ENCODE peak calls at places on chromosomes 4 and X, in four cellular contexts. O is iris pigment epithelial cell, Y is fibroblast of lung, M is LoVo. H is an unnamed sample.

GRCh38 chr4:168387091-168387490 is 68.5 kb upstream of the DDX60 start:
- DNase-seq in O (no peak), M (no peak), Y (no peak), H (no peak)

GRCh38 chrX:45513042-45513441 is 312.4 kb upstream of the DIPK2B start:
- DNase-seq in O (no peak), M (no peak), Y (no peak), H (peak; percentile 11)

GRCh38 chr4:23337292-23337691 is 552.6 kb downstream of the PPARGC1A start:
- DNase-seq in O (no peak), M (no peak), Y (no peak), H (no peak)

GRCh38 chr4:141425124-141425523 is 204.4 kb downstream of the ZNF330 start:
- DNase-seq in O (peak; percentile 92), Y (peak; percentile 87), M (peak; percentile 1), H (no peak)

GRCh38 chr4:7115557-7116340 is 47.9 kb upstream of the GRPEL1 start:
- DNase-seq in Y (no peak), M (no peak), O (no peak), H (no peak)

GRCh38 chrX:7586126-7586525 is 256.8 kb upstream of the VCX start:
- DNase-seq in Y (peak; percentile 8), O (peak; percentile 46), M (peak; percentile 5), H (no peak)

GRCh38 chr4:143356493-143356892 is 19.8 kb downstream of the GAB1 start:
- DNase-seq in Y (no peak), M (no peak), O (no peak), H (no peak)

GRCh38 chrX:56783450-56783831 is 54.4 kb downstream of the NBDY start:
- DNase-seq in M (no peak), Y (no peak), O (peak; percentile 23), H (peak; percentile 93)

GRCh38 chr4:10050171-10051120 is 29.1 kb upstream of the SLC2A9 start:
- DNase-seq in M (no peak), O (no peak), Y (no peak), H (no peak)

GRCh38 chr4:69617083-69617694 is 22.3 kb downstream of the UGT2A2 start:
- DNase-seq in M (peak; percentile 20), Y (peak; percentile 51), O (peak; percentile 50), H (no peak)

GRCh38 chrX:21741378-21741777 is 16.5 kb downstream of the SMPX start:
- DNase-seq in Y (no peak), M (no peak), O (no peak), H (no peak)

GRCh38 chrX:46912673-46913491 is 661 bp downstream of the JADE3 start:
- DNase-seq in O (peak; percentile 27), M (peak; percentile 46), Y (peak; percentile 20), H (peak; percentile 73)

GRCh38 chr4:47531241-47531953 is 46.3 kb downstream of the ATP10D start:
- DNase-seq in O (peak; percentile 98), Y (peak; percentile 98), M (no peak), H (no peak)

GRCh38 chr4:4413806-4414205 is 26.9 kb downstream of the NSG1 start:
- DNase-seq in Y (no peak), O (no peak), M (no peak), H (no peak)

GRCh38 chr4:71151054-71151453 is 157.6 kb downstream of the DCK start:
- DNase-seq in O (no peak), M (no peak), Y (no peak), H (no peak)

GRCh38 chr4:101258782-101259353 is 88.5 kb downstream of the PPP3CA start:
- DNase-seq in M (no peak), Y (peak; percentile 45), O (peak; percentile 38), H (no peak)

GRCh38 chr4:2417765-2418651 is at the start of gene ZFYVE28:
- DNase-seq in M (no peak), Y (no peak), O (peak; percentile 25), H (peak; percentile 68)

GRCh38 chr4:1746265-1746691 is 25.0 kb downstream of the TACC3 start:
- DNase-seq in Y (peak; percentile 54), M (peak; percentile 57), O (peak; percentile 54), H (peak; percentile 86)

GRCh38 chr4:16758206-16758605 is 140.2 kb downstream of the LDB2 start:
- DNase-seq in M (no peak), O (no peak), Y (no peak), H (no peak)

GRCh38 chr4:52551487-52551886 is 107.6 kb downstream of the USP46 start:
- DNase-seq in O (no peak), M (no peak), Y (no peak), H (no peak)

GRCh38 chr4:173013232-173013932 is 155.2 kb upstream of the GALNT7 start:
- DNase-seq in Y (peak; percentile 22), O (peak; percentile 30), M (peak; percentile 36), H (peak; percentile 78)

GRCh38 chr4:40829586-40829985 is 79.8 kb downstream of the NSUN7 start:
- DNase-seq in O (no peak), Y (no peak), M (no peak), H (no peak)

GRCh38 chrX:14398725-14399124 is 130.6 kb upstream of the GLRA2 start:
- DNase-seq in O (peak; percentile 25), Y (no peak), M (peak; percentile 63), H (no peak)

GRCh38 chr4:150600821-150601445 is 19.0 kb downstream of the MAB21L2 start:
- DNase-seq in Y (no peak), M (no peak), O (no peak), H (no peak)

GRCh38 chr4:27141530-27141929 is 280.9 kb downstream of the STIM2 start:
- DNase-seq in O (no peak), M (no peak), Y (no peak), H (no peak)

GRCh38 chrX:151624677-151625076 is 61.2 kb downstream of the PASD1 start:
- DNase-seq in M (no peak), O (no peak), Y (no peak), H (no peak)

GRCh38 chrX:129678176-129678880 is 23.6 kb upstream of the APLN start:
- DNase-seq in O (no peak), Y (peak; percentile 26), M (peak; percentile 42), H (peak; percentile 70)

GRCh38 chr4:109916003-109916399 is 3.3 kb downstream of the EGF start:
- DNase-seq in Y (no peak), M (no peak), O (no peak), H (no peak)

GRCh38 chrX:39674771-39675553 is 422.8 kb downstream of the BCOR start:
- DNase-seq in O (no peak), Y (no peak), M (no peak), H (no peak)

GRCh38 chrX:68579810-68580209 is 67.7 kb upstream of the STARD8 start:
- DNase-seq in Y (no peak), M (no peak), O (no peak), H (no peak)

GRCh38 chr4:64584981-64585557 is 175.8 kb upstream of the TECRL start:
- DNase-seq in O (peak; percentile 24), M (peak; percentile 54), Y (peak; percentile 36), H (no peak)

GRCh38 chr4:35506161-35506560 is 738.2 kb downstream of the ARAP2 start:
- DNase-seq in O (no peak), M (no peak), Y (no peak), H (no peak)

GRCh38 chrX:65574356-65574755 is 39.8 kb upstream of the LAS1L start:
- DNase-seq in O (no peak), Y (no peak), M (no peak), H (no peak)

GRCh38 chr4:128916832-128917231 is 107.3 kb downstream of the JADE1 start:
- DNase-seq in O (no peak), Y (no peak), M (no peak), H (no peak)

GRCh38 chr4:79049840-79050520 is 110.7 kb upstream of the PAQR3 start:
- DNase-seq in M (no peak), Y (no peak), O (no peak), H (peak; percentile 79)

GRCh38 chrX:10828640-10829039 is 208.3 kb upstream of the MID1 start:
- DNase-seq in O (no peak), Y (no peak), M (no peak), H (no peak)

GRCh38 chr4:64718091-64718490 is 308.8 kb upstream of the TECRL start:
- DNase-seq in Y (peak; percentile 44), M (no peak), O (peak; percentile 46), H (no peak)

GRCh38 chr4:60913026-60913425 is 287.1 kb upstream of the ADGRL3 start:
- DNase-seq in O (no peak), Y (no peak), M (no peak), H (no peak)

GRCh38 chr4:70515342-70516245 is 2.8 kb upstream of the AMTN start:
- DNase-seq in M (no peak), Y (peak; percentile 61), O (peak; percentile 92), H (no peak)